ENCODE peak calls at places on chromosome 20, in seven cellular contexts. M, A, D, W, H, F and S are unnamed samples.

GRCh38 chr20:2178328-2179232 is 77.0 kb downstream of the STK35 start:
- DNase-seq in A (peak), H (no peak), W (no peak), M (peak), D (no peak), F (no peak), S (no peak)

GRCh38 chr20:1697592-1697991 is 40.0 kb upstream of the SIRPG start:
- DNase-seq in M (no peak), A (no peak), W (no peak), F (no peak), D (no peak), H (no peak), S (no peak)

GRCh38 chr20:59014680-59015389 is 4.4 kb upstream of the TUBB1 start:
- DNase-seq in F (no peak), D (no peak), A (no peak), M (no peak), W (peak), H (no peak), S (no peak)

GRCh38 chr20:20407891-20408805 is 40.2 kb downstream of the INSM1 start:
- DNase-seq in M (no peak), A (peak), H (no peak), D (peak), F (no peak), W (no peak), S (no peak)

GRCh38 chr20:19021406-19022117 is 190.9 kb upstream of the SLC24A3 start:
- DNase-seq in F (no peak), M (no peak), D (no peak), A (no peak), W (no peak), H (no peak), S (no peak)

GRCh38 chr20:25389381-25389857 is 1.2 kb downstream of the ABHD12 start:
- DNase-seq in D (no peak), W (no peak), A (peak), H (no peak), M (no peak), F (no peak), S (no peak)

GRCh38 chr20:62496525-62497218 is 20.9 kb upstream of the GATA5 start:
- DNase-seq in W (peak), F (peak), H (no peak), D (no peak), M (no peak), A (no peak), S (peak)

GRCh38 chr20:5735845-5736530 is 14.2 kb upstream of the SHLD1 start:
- DNase-seq in F (no peak), A (peak), W (no peak), M (no peak), H (no peak), D (no peak), S (no peak)

GRCh38 chr20:63747622-63748355 is 8.2 kb downstream of the SLC2A4RG start:
- DNase-seq in D (no peak), A (no peak), M (no peak), H (no peak), F (no peak), W (no peak), S (peak)

GRCh38 chr20:57662313-57663240 is 42.4 kb upstream of the ZBP1 start:
- DNase-seq in M (no peak), D (no peak), A (no peak), W (no peak), H (no peak), F (no peak), S (no peak)

GRCh38 chr20:56636701-56637100 is 7.6 kb downstream of the TFAP2C start:
- DNase-seq in M (no peak), W (no peak), F (no peak), H (no peak), D (no peak), A (no peak), S (no peak)

GRCh38 chr20:35595456-35595855 is 20.2 kb upstream of the SPAG4 start:
- DNase-seq in D (no peak), A (no peak), F (no peak), W (no peak), H (no peak), M (no peak), S (no peak)

GRCh38 chr20:10060223-10060622 is 25.4 kb downstream of the ANKEF1 start:
- DNase-seq in H (no peak), D (no peak), F (no peak), M (no peak), A (no peak), W (no peak), S (no peak)

GRCh38 chr20:34753706-34754461 is 49.7 kb downstream of the TP53INP2 start:
- DNase-seq in F (no peak), A (no peak), H (no peak), D (no peak), W (no peak), M (no peak), S (no peak)

GRCh38 chr20:51354769-51355319 is 187.7 kb downstream of the NFATC2 start:
- DNase-seq in M (no peak), W (no peak), D (no peak), F (peak), H (no peak), A (no peak), S (no peak)

GRCh38 chr20:20413801-20414200 is 45.9 kb downstream of the INSM1 start:
- DNase-seq in H (no peak), A (no peak), W (no peak), D (no peak), F (no peak), M (no peak), S (no peak)

GRCh38 chr20:46169245-46170171 is 51.4 kb downstream of the CD40 start:
- DNase-seq in H (no peak), A (no peak), M (no peak), F (no peak), D (no peak), W (no peak), S (no peak)

GRCh38 chr20:20677186-20677585 is 35.3 kb downstream of the RALGAPA2 start:
- DNase-seq in A (peak), H (no peak), M (no peak), W (no peak), D (no peak), F (no peak), S (no peak)

GRCh38 chr20:4602297-4602631 is 119.4 kb upstream of the PRND start:
- DNase-seq in M (no peak), H (no peak), F (no peak), A (no peak), D (no peak), W (no peak), S (no peak)

GRCh38 chr20:45433316-45433715 is 17.4 kb downstream of the PIGT start:
- DNase-seq in F (no peak), M (no peak), A (peak), D (no peak), H (no peak), W (no peak), S (no peak)

GRCh38 chr20:651713-652610 is 1.0 kb downstream of the SRXN1 start:
- DNase-seq in F (no peak), A (no peak), D (no peak), M (no peak), W (peak), H (no peak), S (peak)

GRCh38 chr20:36064661-36065426 is 89.7 kb upstream of the EPB41L1 start:
- DNase-seq in D (peak), W (peak), M (peak), H (peak), A (peak), F (peak), S (peak)

GRCh38 chr20:58650181-58650775 is 805 bp upstream of the STX16 start:
- DNase-seq in W (peak), M (no peak), D (no peak), F (no peak), A (no peak), H (no peak), S (peak)

GRCh38 chr20:57527728-57528127 is 2.8 kb upstream of the CTCFL start:
- DNase-seq in F (no peak), M (no peak), W (no peak), D (no peak), A (no peak), H (no peak), S (no peak)

GRCh38 chr20:3081641-3082040 is 2.9 kb downstream of the AVP start:
- DNase-seq in D (no peak), F (no peak), M (no peak), H (no peak), A (no peak), W (no peak), S (no peak)

GRCh38 chr20:50598074-50598473 is 87.9 kb downstream of the PTPN1 start:
- DNase-seq in D (no peak), A (no peak), F (no peak), H (no peak), M (no peak), W (no peak), S (no peak)